ENCODE peak calls at places on chromosomes 16 and 17, in four cellular contexts. P, D, E and X are unnamed samples.

GRCh38 chr17:77470800-77471733 is 330.3 kb downstream of the SEC14L1 start:
- DNase-seq in P (no peak), D (no peak), E (no peak), X (peak)

GRCh38 chr16:79061199-79061598 is 539.3 kb downstream of the MAF start:
- DNase-seq in P (no peak), D (no peak), E (no peak), X (no peak)

GRCh38 chr17:37847811-37848331 is 76.3 kb upstream of the TBC1D3K start:
- DNase-seq in P (no peak), D (no peak), E (no peak), X (no peak)

GRCh38 chr17:3002538-3003301 is 60.7 kb downstream of the OR1D5 start:
- DNase-seq in P (no peak), D (peak), E (no peak), X (no peak)

GRCh38 chr17:76535788-76536510 is 1.6 kb downstream of the CYGB start:
- DNase-seq in P (no peak), D (no peak), E (no peak), X (no peak)

GRCh38 chr17:5236871-5237540 is 2.3 kb upstream of the SCIMP start:
- DNase-seq in P (no peak), D (no peak), E (no peak), X (no peak)

GRCh38 chr16:52499061-52499460 is 47.9 kb downstream of the TOX3 start:
- DNase-seq in P (no peak), D (no peak), E (no peak), X (no peak)

GRCh38 chr17:74601944-74602572 is 10.0 kb upstream of the CD300LD start:
- DNase-seq in P (no peak), D (peak), E (no peak), X (peak)

GRCh38 chr17:63140255-63140654 is 174.2 kb downstream of the TANC2 start:
- DNase-seq in P (no peak), D (no peak), E (peak), X (no peak)

GRCh38 chr16:88816736-88817535 is 5.2 kb upstream of the APRT start:
- DNase-seq in P (no peak), D (no peak), E (no peak), X (no peak)

GRCh38 chr16:88819126-88819525 is 7.4 kb upstream of the APRT start:
- DNase-seq in P (no peak), D (no peak), E (no peak), X (no peak)

GRCh38 chr16:88818610-88818874 is 6.8 kb upstream of the APRT start:
- DNase-seq in P (no peak), D (no peak), E (no peak), X (no peak)

GRCh38 chr16:88815901-88816589 is 4.3 kb upstream of the APRT start:
- DNase-seq in P (no peak), D (peak), E (no peak), X (no peak)

GRCh38 chr16:88817785-88818609 is 6.3 kb upstream of the APRT start:
- DNase-seq in P (no peak), D (no peak), E (no peak), X (no peak)
- TF ChIP-seq POLR2A in P (no peak), D (no peak), E (no peak), X (no peak)

GRCh38 chr16:72666267-72666666 is 381.7 kb downstream of the ZFHX3 start:
- DNase-seq in P (no peak), D (no peak), E (no peak), X (no peak)

GRCh38 chr16:72664122-72664479 is 383.8 kb downstream of the ZFHX3 start:
- DNase-seq in P (no peak), D (no peak), E (no peak), X (no peak)

GRCh38 chr16:72658888-72659717 is 388.8 kb downstream of the ZFHX3 start:
- DNase-seq in P (no peak), D (no peak), E (no peak), X (no peak)

DNA sequence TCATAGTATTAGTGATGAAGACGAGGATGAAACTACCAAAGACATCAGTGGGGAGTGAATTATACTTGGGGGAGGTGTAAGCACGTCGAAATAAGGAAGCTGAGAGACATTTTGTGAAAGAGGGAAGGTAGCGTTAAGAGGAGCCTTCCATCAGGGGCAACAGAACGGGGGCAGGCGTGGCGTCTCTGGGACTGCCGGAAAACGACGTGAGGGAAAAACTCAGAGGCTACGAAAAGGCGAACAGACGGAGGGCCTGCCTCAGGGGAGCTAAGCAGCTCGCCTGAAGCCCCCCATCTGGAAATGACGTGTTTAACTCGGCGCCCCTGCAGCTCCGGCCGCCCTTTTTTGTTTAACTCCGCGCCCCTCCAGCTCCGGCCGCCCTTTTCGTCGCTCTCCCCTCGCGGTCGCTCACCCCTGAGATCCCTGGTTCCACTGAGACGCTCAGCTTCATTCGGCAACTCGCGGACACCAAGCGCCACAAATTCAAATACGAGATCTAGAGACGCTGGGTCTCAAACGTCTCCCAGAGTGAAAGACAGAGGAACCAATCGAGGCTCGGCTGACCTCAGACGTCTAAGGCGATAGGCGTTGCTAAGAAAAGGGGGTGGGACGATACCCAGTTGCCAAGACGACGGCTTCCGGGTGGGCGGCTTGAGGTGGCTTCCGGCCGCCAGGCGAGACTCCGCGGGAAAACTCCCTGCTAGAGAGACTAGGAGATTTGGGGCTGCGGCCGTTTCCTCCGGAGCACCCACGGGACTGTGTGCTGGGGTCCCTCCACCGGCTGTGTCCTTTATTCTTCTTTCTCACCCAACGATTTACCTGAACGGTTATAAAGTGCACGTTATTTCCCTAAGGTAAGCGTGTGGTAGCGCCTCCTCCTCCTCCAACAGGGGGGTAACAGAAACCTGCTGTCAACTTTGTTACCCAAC is 383.2 kb downstream of the ZFHX3 start:
- DNase-seq in P (peak), D (peak), E (peak), X (peak)
- TF ChIP-seq POLR2A in P (no peak), D (peak), E (no peak), X (peak)

GRCh38 chr16:11698271-11698689 is 30.0 kb downstream of the SNN start:
- DNase-seq in P (no peak), D (no peak), E (no peak), X (no peak)
- TF ChIP-seq POLR2A in P (no peak), D (no peak), E (no peak), X (no peak)

GRCh38 chr17:46192484-46193245 is 564 bp downstream of the KANSL1 start:
- DNase-seq in P (no peak), D (peak), E (peak), X (peak)

GRCh38 chr17:46193626-46194392 is 580 bp upstream of the KANSL1 start:
- DNase-seq in P (peak), D (peak), E (peak), X (peak)

GRCh38 chr17:46194393-46195216 is 1.4 kb upstream of the KANSL1 start:
- DNase-seq in P (no peak), D (peak), E (no peak), X (no peak)

GRCh38 chr17:46192211-46192483 is 1.1 kb downstream of the KANSL1 start:
- DNase-seq in P (no peak), D (no peak), E (no peak), X (no peak)

GRCh38 chr17:46193246-46193625 is at the start of gene KANSL1:
- DNase-seq in P (peak), D (peak), E (peak), X (peak)
- TF ChIP-seq POLR2A in P (no peak), D (peak), E (no peak), X (no peak)

GRCh38 chr16:56944954-56945839 is 13.3 kb downstream of the HERPUD1 start:
- DNase-seq in P (no peak), D (no peak), E (no peak), X (no peak)
- TF ChIP-seq POLR2A in P (no peak), D (peak), E (no peak), X (no peak)